ENCODE peak calls at places on chromosomes 16 and 17, in eight cellular contexts. N is endothelial cell, Z is left ventricle myocardium superior, P is progenitor cell of endocrine pancreas, U is Right ventricle myocardium superior, Q is colonic mucosa, A is uterus, O is GDM1. C is an unnamed sample.

GRCh38 chr17:3475812-3476686 is at the start of gene ASPA:
- DNase-seq in N (no peak), Z (no peak), P (no peak), U (no peak), Q (no peak), A (no peak), O (no peak), C (no peak)

GRCh38 chr17:17498606-17499301 is 2.6 kb upstream of the RASD1 start:
- DNase-seq in N (no peak), Z (peak), P (no peak), U (no peak), Q (no peak), A (no peak), O (no peak), C (no peak)

GRCh38 chr16:80759419-80760162 is 44.8 kb downstream of the CDYL2 start:
- DNase-seq in N (no peak), Z (no peak), P (no peak), U (no peak), Q (no peak), A (no peak), O (no peak), C (no peak)

GRCh38 chr17:67528751-67529436 is 151.8 kb downstream of the PITPNC1 start:
- DNase-seq in N (peak), Z (peak), P (peak), U (peak), Q (peak), A (peak), O (no peak), C (peak)

GRCh38 chr17:49993423-49994037 is 1.5 kb downstream of the DLX3 start:
- DNase-seq in N (peak), Z (no peak), P (peak), U (no peak), Q (no peak), A (no peak), O (no peak), C (no peak)

GRCh38 chr16:57941016-57941656 is 29.8 kb downstream of the CNGB1 start:
- DNase-seq in N (no peak), Z (peak), P (no peak), U (peak), Q (peak), A (no peak), O (no peak), C (peak)

GRCh38 chr17:79979841-79980215 is 55.8 kb downstream of the TBC1D16 start:
- DNase-seq in N (no peak), Z (no peak), P (no peak), U (no peak), Q (no peak), A (peak), O (no peak), C (peak)

GRCh38 chr17:80807014-80807413 is 184.6 kb upstream of the CHMP6 start:
- DNase-seq in N (no peak), Z (no peak), P (no peak), U (no peak), Q (no peak), A (no peak), O (no peak), C (no peak)

GRCh38 chr16:80144191-80144590 is 396.6 kb upstream of the DYNLRB2 start:
- DNase-seq in N (no peak), Z (no peak), P (no peak), U (no peak), Q (no peak), A (no peak), O (no peak), C (no peak)

GRCh38 chr17:68344701-68345136 is 53.4 kb downstream of the ARSG start:
- DNase-seq in N (no peak), Z (no peak), P (no peak), U (no peak), Q (no peak), A (no peak), O (no peak), C (no peak)

GRCh38 chr17:37259030-37259735 is 116.6 kb upstream of the C17orf78 start:
- DNase-seq in N (no peak), Z (no peak), P (no peak), U (no peak), Q (no peak), A (no peak), O (no peak), C (no peak)

GRCh38 chr16:57444711-57445110 is 2.5 kb downstream of the CIAPIN1 start:
- DNase-seq in N (no peak), Z (no peak), P (no peak), U (no peak), Q (no peak), A (no peak), O (no peak), C (no peak)

GRCh38 chr17:82338858-82339633 is 5.5 kb upstream of the SECTM1 start:
- DNase-seq in N (no peak), Z (peak), P (no peak), U (peak), Q (peak), A (peak), O (no peak), C (peak)

GRCh38 chr16:71369494-71369893 is 11.0 kb downstream of the CALB2 start:
- DNase-seq in N (no peak), Z (no peak), P (no peak), U (no peak), Q (no peak), A (no peak), O (no peak), C (no peak)

GRCh38 chr17:76707985-76708807 is 2.6 kb downstream of the MXRA7 start:
- DNase-seq in N (peak), Z (peak), P (peak), U (peak), Q (no peak), A (no peak), O (no peak), C (no peak)

GRCh38 chr17:16975266-16975651 is 3.3 kb upstream of the TNFRSF13B start:
- DNase-seq in N (no peak), Z (no peak), P (no peak), U (no peak), Q (no peak), A (no peak), O (no peak), C (no peak)

GRCh38 chr17:59752446-59752845 is 45.0 kb downstream of the VMP1 start:
- DNase-seq in N (no peak), Z (no peak), P (no peak), U (no peak), Q (no peak), A (no peak), O (no peak), C (no peak)

GRCh38 chr16:6753553-6753952 is 579.1 kb upstream of the RBFOX1 start:
- DNase-seq in N (no peak), Z (no peak), P (no peak), U (no peak), Q (no peak), A (no peak), O (no peak), C (no peak)

GRCh38 chr17:76404256-76404655 is 19.8 kb downstream of the SPHK1 start:
- DNase-seq in N (no peak), Z (peak), P (no peak), U (peak), Q (no peak), A (no peak), O (no peak), C (no peak)

GRCh38 chr16:25546781-25547180 is 145.0 kb upstream of the HS3ST4 start:
- DNase-seq in N (no peak), Z (no peak), P (no peak), U (no peak), Q (no peak), A (no peak), O (no peak), C (no peak)

GRCh38 chr17:61492759-61493526 is 40.7 kb downstream of the TBX4 start:
- DNase-seq in N (no peak), Z (no peak), P (no peak), U (no peak), Q (no peak), A (no peak), O (no peak), C (no peak)

GRCh38 chr17:41534899-41535546 is 6.9 kb upstream of the KRT19 start:
- DNase-seq in N (no peak), Z (no peak), P (no peak), U (no peak), Q (no peak), A (no peak), O (no peak), C (no peak)

GRCh38 chr16:81410643-81411235 is 33.9 kb upstream of the CMIP start:
- DNase-seq in N (no peak), Z (no peak), P (no peak), U (no peak), Q (no peak), A (no peak), O (no peak), C (no peak)

GRCh38 chr16:84593825-84594724 is 23.8 kb downstream of the COTL1 start:
- DNase-seq in N (no peak), Z (peak), P (no peak), U (peak), Q (peak), A (peak), O (no peak), C (no peak)

GRCh38 chr16:78065344-78065743 is 34.1 kb upstream of the WWOX start:
- DNase-seq in N (no peak), Z (no peak), P (no peak), U (no peak), Q (no peak), A (no peak), O (no peak), C (no peak)

GRCh38 chr17:2102931-2103398 is 48.1 kb downstream of the HIC1 start:
- DNase-seq in N (no peak), Z (no peak), P (no peak), U (no peak), Q (no peak), A (no peak), O (no peak), C (no peak)

GRCh38 chr16:85027349-85027967 is at the start of gene KIAA0513:
- DNase-seq in N (peak), Z (peak), P (peak), U (peak), Q (peak), A (peak), O (peak), C (peak)

GRCh38 chr17:14222611-14223010 is 14.1 kb downstream of the CDRT15 start:
- DNase-seq in N (no peak), Z (no peak), P (no peak), U (no peak), Q (no peak), A (no peak), O (no peak), C (no peak)

GRCh38 chr17:54736573-54736972 is 164.1 kb upstream of the TOM1L1 start:
- DNase-seq in N (no peak), Z (no peak), P (no peak), U (no peak), Q (no peak), A (no peak), O (no peak), C (no peak)

GRCh38 chr16:75122609-75123008 is 6.0 kb upstream of the LDHD start:
- DNase-seq in N (no peak), Z (no peak), P (no peak), U (no peak), Q (no peak), A (no peak), O (no peak), C (no peak)

GRCh38 chr17:76593964-76594363 is 8.3 kb upstream of the ST6GALNAC2 start:
- DNase-seq in N (no peak), Z (no peak), P (no peak), U (no peak), Q (no peak), A (no peak), O (no peak), C (no peak)